ENCODE peak calls at places on chromosomes 5 and 9, in ten cellular contexts. A, J, G, Q, S, N, K, P, R and O are unnamed samples.

GRCh38 chr5:74130141-74130897 is 504.3 kb downstream of the ARHGEF28 start:
- DNase-seq in N (no peak), Q (no peak), P (no peak), G (no peak), R (no peak), A (no peak), J (no peak), S (no peak), K (no peak), O (no peak)

GRCh38 chr9:92294297-92294676 is 790 bp upstream of the IARS1 start:
- DNase-seq in P (no peak), R (no peak), G (no peak), J (no peak), S (peak), K (no peak), N (no peak), Q (no peak), A (no peak), O (no peak)

GRCh38 chr5:179153341-179153901 is 93.2 kb downstream of the ZNF354C start:
- DNase-seq in A (no peak), G (no peak), R (no peak), P (no peak), S (no peak), K (no peak), J (no peak), N (no peak), Q (no peak), O (no peak)

GRCh38 chr9:101467690-101468089 is 32.1 kb upstream of the ALDOB start:
- DNase-seq in G (no peak), K (no peak), J (no peak), S (no peak), A (no peak), Q (no peak), P (no peak), N (no peak), R (no peak), O (no peak)

GRCh38 chr9:534886-535285 is 306.6 kb upstream of the DMRT1 start:
- DNase-seq in G (peak), A (no peak), R (no peak), Q (no peak), P (no peak), N (no peak), K (no peak), S (no peak), J (peak), O (no peak)

GRCh38 chr5:32225445-32225844 is 51.3 kb upstream of the GOLPH3 start:
- DNase-seq in A (no peak), R (peak), N (no peak), G (no peak), J (no peak), K (no peak), Q (no peak), S (peak), P (peak), O (peak)

GRCh38 chr5:154403776-154404387 is 41.9 kb upstream of the SAP30L start:
- DNase-seq in S (no peak), A (no peak), J (no peak), Q (no peak), R (no peak), K (no peak), G (no peak), P (peak), N (no peak), O (no peak)

GRCh38 chr5:42483472-42484154 is 60.4 kb downstream of the GHR start:
- DNase-seq in S (no peak), N (no peak), P (no peak), J (no peak), A (no peak), Q (no peak), K (no peak), R (no peak), G (no peak), O (no peak)

GRCh38 chr9:20611751-20612287 is 10.5 kb downstream of the MLLT3 start:
- DNase-seq in J (no peak), K (no peak), G (no peak), R (no peak), A (no peak), P (peak), N (no peak), Q (no peak), S (peak), O (no peak)

GRCh38 chr9:95092321-95093072 is 225.0 kb downstream of the FANCC start:
- DNase-seq in R (no peak), P (peak), N (no peak), A (no peak), J (peak), K (no peak), G (no peak), S (peak), Q (no peak), O (no peak)

GRCh38 chr5:152472096-152472495 is 67.0 kb upstream of the NMUR2 start:
- DNase-seq in K (no peak), A (no peak), S (no peak), N (no peak), G (no peak), J (no peak), Q (no peak), P (no peak), R (no peak), O (no peak)

GRCh38 chr5:57176350-57176857 is 2.5 kb downstream of the GPBP1 start:
- DNase-seq in J (no peak), G (no peak), R (no peak), S (no peak), P (peak), Q (no peak), K (no peak), A (no peak), N (no peak), O (no peak)

GRCh38 chr5:176995896-176996767 is 10.4 kb downstream of the UIMC1 start:
- DNase-seq in K (no peak), Q (no peak), R (no peak), S (peak), N (no peak), P (peak), G (no peak), A (no peak), J (no peak), O (no peak)

GRCh38 chr9:124365045-124365444 is 50.2 kb downstream of the PSMB7 start:
- DNase-seq in P (no peak), N (no peak), K (no peak), S (no peak), Q (no peak), A (no peak), J (no peak), R (no peak), G (no peak), O (no peak)

GRCh38 chr9:126481862-126482261 is 131.9 kb upstream of the LMX1B start:
- DNase-seq in P (no peak), S (no peak), G (no peak), A (no peak), K (no peak), J (no peak), R (no peak), N (no peak), Q (no peak), O (no peak)

GRCh38 chr9:114037249-114037648 is 40.9 kb downstream of the AMBP start:
- DNase-seq in Q (no peak), N (no peak), J (no peak), S (no peak), R (no peak), P (no peak), G (no peak), A (no peak), K (no peak), O (no peak)

GRCh38 chr5:58274199-58274598 is 185.7 kb downstream of the PLK2 start:
- DNase-seq in N (no peak), G (no peak), J (no peak), K (no peak), S (no peak), R (no peak), P (no peak), A (no peak), Q (no peak), O (no peak)

GRCh38 chr5:92380069-92380770 is 997.1 kb upstream of the ARRDC3 start:
- DNase-seq in S (no peak), K (no peak), P (no peak), Q (no peak), A (no peak), N (no peak), J (no peak), G (no peak), R (no peak), O (no peak)

GRCh38 chr5:76153271-76153670 is 70.1 kb downstream of the SV2C start:
- DNase-seq in G (no peak), S (no peak), P (no peak), N (no peak), J (no peak), R (no peak), K (no peak), Q (no peak), A (no peak), O (no peak)

GRCh38 chr9:108911820-108912219 is 22.1 kb downstream of the ELP1 start:
- DNase-seq in G (no peak), K (no peak), J (no peak), A (no peak), N (peak), S (no peak), Q (no peak), P (no peak), R (no peak), O (no peak)

GRCh38 chr9:108913391-108913790 is 20.5 kb downstream of the ELP1 start:
- DNase-seq in K (no peak), Q (no peak), S (no peak), P (no peak), A (no peak), N (no peak), R (no peak), G (no peak), J (no peak), O (no peak)

GRCh38 chr9:108910402-108910801 is 23.5 kb downstream of the ELP1 start:
- DNase-seq in N (no peak), J (no peak), A (no peak), Q (no peak), S (no peak), P (no peak), K (no peak), G (no peak), R (no peak), O (no peak)

DNA sequence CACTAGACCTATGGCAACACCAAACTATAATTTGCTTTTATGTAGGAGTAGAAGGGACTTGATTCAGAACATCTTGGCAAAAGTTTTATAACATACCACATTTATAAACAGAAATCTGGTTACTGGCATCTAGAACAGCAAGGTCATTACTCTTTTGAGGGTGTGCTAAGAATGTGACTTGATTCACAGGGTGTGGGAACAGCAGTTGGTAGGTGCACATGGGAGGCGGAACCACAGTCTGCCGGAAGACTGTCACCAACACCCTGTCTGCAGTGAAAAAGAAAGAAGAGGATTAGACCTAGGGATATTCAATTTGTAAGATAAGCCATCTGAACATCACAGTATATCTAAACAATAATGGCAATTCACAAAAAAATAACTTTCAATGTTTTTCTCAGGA is 23.0 kb downstream of the ELP1 start:
- DNase-seq in S (no peak), Q (no peak), A (no peak), K (no peak), J (no peak), N (no peak), G (no peak), R (no peak), P (no peak), O (no peak)
- TF ChIP-seq CTCF in S (no peak), Q (no peak), A (no peak), K (no peak), J (no peak), N (no peak), G (no peak), R (no peak), P (no peak), O (no peak)

DNA sequence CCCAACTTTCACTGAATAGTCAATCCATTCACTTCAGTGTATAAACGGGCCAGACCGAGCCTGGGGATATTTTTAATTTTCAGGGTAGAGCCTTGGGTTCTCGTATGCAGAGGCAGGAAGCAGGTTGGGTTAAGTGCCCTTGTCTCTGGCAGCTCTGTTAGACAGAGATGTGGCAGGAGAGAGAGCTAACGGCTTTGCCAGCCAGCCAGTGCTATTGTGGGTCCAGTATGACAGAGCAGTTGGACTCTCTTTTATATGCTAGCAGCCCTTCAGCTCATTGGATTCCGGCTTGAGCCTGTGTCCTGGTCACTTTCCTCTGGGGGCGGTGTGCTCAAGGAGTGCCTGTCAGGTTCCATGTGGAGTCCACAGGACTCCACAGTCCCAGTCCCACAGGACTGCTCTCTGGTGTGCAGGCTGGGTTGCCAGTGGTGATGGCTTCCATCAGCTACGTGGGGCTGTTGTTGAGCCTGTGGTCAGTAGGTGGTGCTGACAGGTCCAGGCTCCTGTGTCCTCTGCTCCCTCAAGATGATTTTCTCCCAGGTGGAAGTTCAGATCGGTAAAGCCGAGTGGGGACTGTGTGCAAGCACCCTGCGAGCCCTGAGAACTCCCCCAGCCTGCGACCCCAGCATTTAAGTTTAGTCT is 14.3 kb downstream of the CLTA start:
- DNase-seq in N (no peak), K (no peak), A (peak), P (no peak), R (no peak), Q (no peak), S (peak), J (no peak), G (no peak), O (no peak)
- TF ChIP-seq CTCF in N (no peak), K (no peak), A (no peak), P (peak), R (no peak), Q (peak), S (peak), J (no peak), G (no peak), O (no peak)

GRCh38 chr5:16852251-16853005 is 83.7 kb downstream of the MYO10 start:
- DNase-seq in P (no peak), R (no peak), J (no peak), Q (no peak), N (no peak), S (no peak), K (no peak), G (no peak), A (no peak), O (no peak)

GRCh38 chr5:16853511-16853910 is 82.6 kb downstream of the MYO10 start:
- DNase-seq in R (no peak), K (no peak), J (no peak), N (no peak), Q (no peak), S (no peak), G (no peak), A (no peak), P (no peak), O (no peak)

GRCh38 chr5:16849181-16849580 is 86.9 kb downstream of the MYO10 start:
- DNase-seq in P (no peak), J (no peak), K (no peak), Q (no peak), R (no peak), A (no peak), S (no peak), N (no peak), G (no peak), O (no peak)

GRCh38 chr5:16854351-16854750 is 81.7 kb downstream of the MYO10 start:
- DNase-seq in A (no peak), R (no peak), P (no peak), J (no peak), N (no peak), K (no peak), Q (no peak), G (no peak), S (no peak), O (no peak)

DNA sequence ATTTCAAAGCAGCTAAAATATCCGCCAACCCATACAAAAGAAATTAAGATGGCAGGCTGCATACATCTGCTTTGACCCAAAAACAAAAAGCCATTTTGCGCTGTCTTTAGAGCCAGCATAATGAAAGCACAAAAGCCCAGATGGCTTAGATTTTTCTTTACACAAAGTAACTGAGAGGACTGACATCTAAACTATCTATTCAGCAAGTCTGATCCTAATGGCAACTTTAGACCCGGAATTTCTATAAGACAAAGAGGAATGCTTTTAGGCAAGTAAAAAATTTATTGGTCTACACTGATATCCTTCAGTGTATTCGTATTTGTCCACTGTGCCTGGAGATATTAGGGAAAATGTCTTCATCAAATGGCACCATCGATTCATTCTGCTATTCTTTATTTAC is 86.3 kb downstream of the MYO10 start:
- DNase-seq in S (no peak), P (no peak), N (no peak), A (no peak), G (no peak), J (no peak), K (no peak), R (no peak), Q (no peak), O (no peak)
- TF ChIP-seq CTCF in S (no peak), P (no peak), N (no peak), A (no peak), G (no peak), J (no peak), K (no peak), R (no peak), Q (no peak), O (no peak)

DNA sequence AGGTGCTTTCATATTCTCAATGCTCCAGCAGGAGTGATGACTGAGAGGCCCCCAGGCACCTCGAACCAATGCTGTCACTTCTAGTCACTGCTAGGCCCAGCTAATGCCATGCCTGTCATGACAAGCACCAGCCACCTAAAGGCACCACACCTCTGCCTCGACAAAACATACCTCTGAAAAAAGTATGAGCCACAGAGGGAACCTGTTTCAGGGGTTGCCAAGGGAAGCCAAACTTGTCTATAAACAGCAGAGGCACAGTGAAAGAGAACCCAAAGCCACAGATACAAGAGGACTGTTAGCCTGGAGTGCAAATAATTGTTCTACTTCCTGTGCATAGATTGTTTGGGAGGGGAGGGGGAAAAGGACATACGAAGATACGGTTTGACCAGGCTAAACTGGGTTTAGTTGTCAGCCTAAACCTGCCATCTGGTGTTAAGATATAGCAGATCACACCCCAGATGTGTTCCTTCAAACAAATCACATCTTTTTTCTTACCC is 45.9 kb downstream of the BNC2 start:
- DNase-seq in R (peak), K (no peak), J (no peak), Q (no peak), G (no peak), P (no peak), N (no peak), A (no peak), S (peak), O (peak)
- TF ChIP-seq CTCF in R (peak), K (no peak), J (no peak), Q (no peak), G (no peak), P (peak), N (no peak), A (no peak), S (no peak), O (peak)

DNA sequence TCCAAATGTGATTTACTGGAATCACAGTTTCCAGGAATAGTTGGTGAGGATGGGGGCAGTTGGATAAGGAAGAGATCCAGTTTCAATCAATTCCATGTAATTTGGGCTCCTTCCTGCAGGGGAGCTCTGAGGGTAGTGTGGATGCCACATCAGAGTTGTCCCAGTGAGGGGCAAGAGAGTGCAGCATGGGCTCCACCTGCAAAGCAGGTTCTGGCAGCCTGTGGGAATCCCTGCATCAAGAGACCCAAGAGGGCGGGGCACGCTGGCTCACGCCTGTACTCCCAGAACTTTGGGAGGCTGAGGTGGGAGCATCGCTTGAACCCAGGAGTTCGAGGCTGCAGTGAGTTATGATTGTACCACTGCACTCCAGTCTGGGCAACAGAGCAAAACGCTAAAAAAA is 188.5 kb downstream of the CACNA1B start:
- DNase-seq in Q (no peak), J (peak), A (peak), R (no peak), K (no peak), S (no peak), G (no peak), N (no peak), P (no peak), O (no peak)
- TF ChIP-seq CTCF in Q (peak), J (no peak), A (peak), R (no peak), K (peak), S (no peak), G (no peak), N (no peak), P (no peak), O (no peak)

GRCh38 chr5:158378931-158379330 is 520.0 kb upstream of the CLINT1 start:
- DNase-seq in K (no peak), G (no peak), Q (no peak), N (no peak), P (no peak), A (no peak), S (no peak), R (no peak), J (no peak), O (no peak)
- TF ChIP-seq CTCF in K (no peak), G (no peak), Q (no peak), N (no peak), P (no peak), A (no peak), S (no peak), R (no peak), J (no peak), O (no peak)